ENCODE peak calls at places on chromosomes 6 and 20, in seven cellular contexts. O, D, P, V, Z, S and Y are unnamed samples.

GRCh38 chr6:167799033-167799933 is 27.4 kb upstream of the AFDN start:
- DNase-seq in Z (no peak), P (no peak), S (no peak), D (no peak), V (peak), O (no peak), Y (peak)

GRCh38 chr6:6884193-6884627 is 223.6 kb upstream of the RREB1 start:
- DNase-seq in O (no peak), S (no peak), P (no peak), D (no peak), Z (no peak), V (no peak), Y (peak)

GRCh38 chr20:32574296-32575226 is 10.6 kb downstream of the NOL4L start:
- DNase-seq in O (peak), P (peak), Z (no peak), S (peak), D (peak), V (peak), Y (peak)

GRCh38 chr6:168032383-168032760 is 34.9 kb downstream of the KIF25 start:
- DNase-seq in D (peak), V (no peak), S (no peak), Z (no peak), O (peak), P (no peak), Y (peak)

GRCh38 chr6:80163754-80164187 is 57.3 kb downstream of the BCKDHB start:
- DNase-seq in V (peak), S (peak), Z (peak), D (peak), P (peak), O (peak), Y (peak)

GRCh38 chr20:57512432-57512831 is 12.5 kb downstream of the CTCFL start:
- DNase-seq in P (no peak), S (no peak), O (no peak), D (no peak), Z (no peak), V (no peak), Y (no peak)

GRCh38 chr6:33490621-33491020 is 36.2 kb downstream of the ZBTB9 start:
- DNase-seq in Z (no peak), O (no peak), V (peak), S (no peak), D (no peak), P (no peak), Y (no peak)

GRCh38 chr20:62232764-62233645 is 5.3 kb upstream of the OSBPL2 start:
- DNase-seq in V (no peak), Z (no peak), S (no peak), O (no peak), P (no peak), D (no peak), Y (no peak)

GRCh38 chr6:69846770-69847506 is 19.4 kb upstream of the COL19A1 start:
- DNase-seq in Z (no peak), D (no peak), P (no peak), O (no peak), V (no peak), S (no peak), Y (peak)

GRCh38 chr6:63351995-63352586 is 32.3 kb upstream of the LGSN start:
- DNase-seq in O (no peak), D (peak), V (peak), P (peak), Z (peak), S (no peak), Y (peak)

GRCh38 chr20:36228809-36229208 is 7.5 kb upstream of the AAR2 start:
- DNase-seq in V (no peak), O (no peak), D (no peak), P (no peak), Z (no peak), S (no peak), Y (no peak)

GRCh38 chr6:21559238-21559637 is 34.3 kb upstream of the SOX4 start:
- DNase-seq in O (no peak), S (no peak), Z (no peak), P (no peak), V (no peak), D (no peak), Y (no peak)

GRCh38 chr20:51373713-51374481 is 168.6 kb downstream of the NFATC2 start:
- DNase-seq in S (no peak), V (no peak), O (peak), P (no peak), D (no peak), Z (no peak), Y (no peak)

GRCh38 chr20:47764154-47764734 is 21.0 kb downstream of the SULF2 start:
- DNase-seq in P (no peak), O (no peak), Z (no peak), D (no peak), S (no peak), V (no peak), Y (no peak)

GRCh38 chr20:34037121-34037520 is 43.4 kb downstream of the RALY start:
- DNase-seq in O (no peak), V (no peak), P (no peak), Z (no peak), S (no peak), D (peak), Y (no peak)

GRCh38 chr6:101397199-101397598 is 3.7 kb downstream of the GRIK2 start:
- DNase-seq in D (no peak), P (no peak), Z (no peak), O (no peak), V (peak), S (no peak), Y (peak)

GRCh38 chr20:33914871-33915270 is 78.8 kb upstream of the RALY start:
- DNase-seq in D (peak), V (no peak), Z (peak), P (peak), S (no peak), O (peak), Y (peak)

GRCh38 chr6:14021449-14021848 is 96.1 kb upstream of the CD83 start:
- DNase-seq in D (no peak), O (no peak), P (no peak), S (no peak), V (no peak), Z (no peak), Y (no peak)

GRCh38 chr6:43639984-43640800 is 4.6 kb downstream of the MAD2L1BP start:
- DNase-seq in D (no peak), P (no peak), V (no peak), S (no peak), Z (no peak), O (no peak), Y (no peak)

GRCh38 chr6:170165085-170165484 is 125.8 kb downstream of the DLL1 start:
- DNase-seq in S (no peak), V (no peak), P (no peak), D (no peak), Z (no peak), O (no peak), Y (peak)

GRCh38 chr20:50607850-50608749 is 83.2 kb downstream of the RIPOR3 start:
- DNase-seq in V (no peak), Z (no peak), P (no peak), O (no peak), D (no peak), S (no peak), Y (no peak)

GRCh38 chr6:23269436-23269835 is 700.1 kb downstream of the HDGFL1 start:
- DNase-seq in V (no peak), O (no peak), P (no peak), S (no peak), Z (no peak), D (no peak), Y (peak)

GRCh38 chr6:96153775-96154174 is 138.0 kb downstream of the FUT9 start:
- DNase-seq in D (no peak), Z (no peak), S (no peak), O (no peak), V (no peak), P (no peak), Y (no peak)

DNA sequence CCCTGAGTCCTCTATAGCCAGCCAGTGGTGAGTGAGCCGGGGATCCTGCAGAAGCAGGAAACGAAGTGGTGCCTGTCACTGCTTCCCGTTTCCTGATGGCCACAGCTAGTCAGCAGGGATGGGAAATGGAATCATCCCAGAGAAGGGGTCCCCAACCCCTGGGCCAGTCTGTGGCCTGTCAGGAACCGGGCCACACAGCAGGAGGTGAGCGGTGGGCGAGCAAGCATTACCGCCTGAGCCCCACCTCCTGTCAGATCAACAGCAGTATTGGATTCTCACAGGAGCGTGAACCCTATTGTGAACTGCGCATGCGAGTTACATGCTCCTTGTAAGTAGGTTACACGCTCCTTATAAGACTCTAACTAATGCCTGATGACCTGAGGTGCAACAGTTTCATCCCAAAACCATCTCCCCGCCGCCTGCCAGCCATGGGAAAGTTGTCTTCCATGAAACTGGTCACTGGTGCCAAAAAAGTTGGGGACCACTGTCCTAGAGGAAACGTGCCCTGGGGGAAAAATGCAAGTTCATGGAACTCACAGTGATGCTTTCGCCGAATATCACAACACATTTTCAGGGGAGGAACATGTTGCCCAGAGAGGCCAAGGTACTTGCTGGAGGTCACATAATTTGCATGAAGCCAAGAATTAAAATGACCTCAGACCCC is 113.8 kb downstream of the JPH2 start:
- DNase-seq in S (no peak), P (no peak), D (no peak), O (no peak), V (no peak), Z (no peak), Y (no peak)
- TF ChIP-seq CTCF in S (no peak), P (no peak), D (no peak), O (no peak), V (no peak), Z (no peak), Y (no peak)

DNA sequence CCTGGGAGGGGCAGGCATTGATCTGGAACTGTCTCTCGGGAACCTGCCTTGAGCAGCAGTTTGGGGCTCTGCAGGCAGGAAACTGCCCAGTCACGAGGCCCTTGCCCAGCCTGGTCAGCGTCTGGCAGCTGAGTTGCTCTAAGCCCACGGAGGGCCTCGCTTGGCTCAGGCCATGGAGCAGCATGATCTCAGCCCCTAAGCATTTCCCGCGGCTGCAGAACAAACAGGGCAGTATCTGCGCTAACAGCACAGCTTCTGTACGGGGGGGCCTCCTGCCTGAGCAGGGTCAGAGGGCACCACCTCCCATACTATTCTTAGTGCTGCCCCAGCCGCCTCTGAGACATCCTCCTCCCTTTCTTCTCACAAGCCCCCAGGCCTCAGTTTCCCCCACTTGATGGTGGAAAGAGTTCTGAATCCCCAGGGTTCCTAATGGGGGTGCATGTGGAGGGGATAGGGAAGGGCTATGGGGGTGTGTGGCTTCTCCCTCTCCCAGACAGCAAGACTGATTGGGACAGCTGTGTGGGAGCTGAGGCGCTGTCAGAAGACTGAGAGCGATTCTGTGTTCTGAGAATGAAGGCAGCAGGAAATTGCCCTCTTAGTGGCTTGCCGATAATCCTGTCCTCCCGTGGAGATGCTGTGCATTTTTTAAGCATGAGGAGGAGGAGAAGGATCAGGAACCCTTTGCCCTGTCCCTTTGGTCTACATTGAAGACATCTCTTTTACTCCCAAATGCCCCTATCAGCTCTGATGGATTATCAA is 46.4 kb downstream of the MOCS1 start:
- DNase-seq in O (peak), D (no peak), S (peak), Z (no peak), P (peak), V (no peak), Y (peak)
- H3K4me3 ChIP-seq in O (no peak), D (no peak), S (no peak), Z (no peak), P (no peak), V (no peak), Y (no peak)

GRCh38 chr6:24494726-24495515 is at the start of gene ALDH5A1:
- DNase-seq in V (peak), Z (no peak), P (peak), D (peak), S (no peak), O (peak), Y (peak)

GRCh38 chr6:24489470-24489869 is at the start of gene GPLD1:
- DNase-seq in V (no peak), P (no peak), D (no peak), O (no peak), Z (no peak), S (no peak), Y (no peak)

GRCh38 chr6:24489881-24490280 is 503 bp upstream of the GPLD1 start:
- DNase-seq in D (peak), O (no peak), Z (no peak), V (no peak), P (no peak), S (no peak), Y (peak)

GRCh38 chr6:24493945-24494725 is 634 bp upstream of the ALDH5A1 start:
- DNase-seq in Z (no peak), P (no peak), S (no peak), V (no peak), D (no peak), O (no peak), Y (no peak)

GRCh38 chr6:24492475-24492874 is 2.3 kb upstream of the ALDH5A1 start:
- DNase-seq in P (no peak), Z (no peak), O (no peak), V (peak), D (no peak), S (no peak), Y (no peak)
- TF ChIP-seq CTCF in P (peak), Z (peak), O (peak), V (peak), D (peak), S (peak), Y (peak)

GRCh38 chr6:30645989-30646388 is 944 bp upstream of the C6orf136 start:
- DNase-seq in D (no peak), Z (no peak), P (no peak), S (no peak), O (no peak), V (no peak), Y (no peak)
- H3K4me3 ChIP-seq in D (no peak), Z (no peak), P (no peak), S (no peak), O (no peak), V (peak), Y (no peak)